ENCODE peak calls at places on chromosomes 2 and 18, in four cellular contexts. C is IMR-90, E is spleen, Z is body of pancreas. Q is an unnamed sample.
A peak's percentile ranks its signal among the peaks of the same experiment; 100 is the strongest.

GRCh38 chr2:232435375-232435648 is 20.6 kb upstream of the ALPI start:
- DNase-seq in C (no peak), E (no peak), Z (no peak), Q (no peak)

GRCh38 chr2:172513935-172514586 is 41.8 kb upstream of the PDK1 start:
- DNase-seq in C (no peak), Z (no peak), E (peak; percentile 72), Q (no peak)

GRCh38 chr18:3093624-3094354 is 80.8 kb upstream of the LPIN2 start:
- DNase-seq in C (no peak), Z (peak; percentile 63), E (no peak), Q (no peak)

GRCh38 chr2:42091671-42092070 is 43.9 kb downstream of the PKDCC start:
- DNase-seq in C (no peak), Z (no peak), E (no peak), Q (no peak)

GRCh38 chr2:111897630-111897923 is 830 bp upstream of the MERTK start:
- DNase-seq in E (no peak), C (no peak), Z (no peak), Q (no peak)

GRCh38 chr2:191945623-191946022 is 98.7 kb upstream of the CAVIN2 start:
- DNase-seq in E (no peak), Z (no peak), C (no peak), Q (no peak)

GRCh38 chr2:136131484-136131960 is 13.6 kb upstream of the CXCR4 start:
- DNase-seq in C (no peak), E (no peak), Z (peak; percentile 27), Q (no peak)

GRCh38 chr2:30664761-30665358 is 142.4 kb downstream of the CAPN13 start:
- DNase-seq in C (peak; percentile 97), Z (no peak), E (no peak), Q (peak; percentile 45)

GRCh38 chr2:32135409-32135808 is 30.3 kb upstream of the SLC30A6 start:
- DNase-seq in E (no peak), Z (peak; percentile 57), C (peak; percentile 80), Q (peak; percentile 36)

GRCh38 chr2:180979086-180979934 is 1.1 kb upstream of the UBE2E3 start:
- DNase-seq in C (peak; percentile 76), Z (peak; percentile 11), E (no peak), Q (peak; percentile 47)

GRCh38 chr2:180979935-180980184 is 545 bp upstream of the UBE2E3 start:
- DNase-seq in Z (no peak), C (peak; percentile 6), E (no peak), Q (no peak)

GRCh38 chr2:180980943-180981898 is 816 bp downstream of the UBE2E3 start:
- DNase-seq in E (peak; percentile 86), Z (peak; percentile 15), C (peak; percentile 44), Q (peak; percentile 83)

GRCh38 chr2:180983468-180984388 is 3.3 kb downstream of the UBE2E3 start:
- DNase-seq in Z (peak; percentile 63), C (peak; percentile 69), E (no peak), Q (peak; percentile 66)

GRCh38 chr2:180980185-180980942 is at the start of gene UBE2E3:
- DNase-seq in Z (peak; percentile 87), C (peak; percentile 72), E (peak; percentile 95), Q (peak; percentile 95)
- TF ChIP-seq POLR2A in Z (peak; percentile 20), C (peak; percentile 44), E (no peak), Q (peak; percentile 81)

GRCh38 chr2:206160807-206161179 is 1.1 kb downstream of the EEF1B2 start:
- DNase-seq in C (no peak), E (no peak), Z (no peak), Q (no peak)
- TF ChIP-seq POLR2A in C (no peak), E (no peak), Z (no peak), Q (no peak)

GRCh38 chr2:96143848-96144480 is 1.3 kb downstream of the DUSP2 start:
- DNase-seq in E (peak; percentile 84), Z (peak; percentile 11), C (no peak), Q (peak; percentile 34)
- TF ChIP-seq POLR2A in E (no peak), Z (no peak), C (no peak), Q (no peak)

GRCh38 chr18:13229021-13229671 is 10.6 kb downstream of the LDLRAD4 start:
- DNase-seq in C (no peak), E (no peak), Z (no peak), Q (no peak)
- TF ChIP-seq POLR2A in C (no peak), E (no peak), Z (no peak), Q (no peak)

DNA sequence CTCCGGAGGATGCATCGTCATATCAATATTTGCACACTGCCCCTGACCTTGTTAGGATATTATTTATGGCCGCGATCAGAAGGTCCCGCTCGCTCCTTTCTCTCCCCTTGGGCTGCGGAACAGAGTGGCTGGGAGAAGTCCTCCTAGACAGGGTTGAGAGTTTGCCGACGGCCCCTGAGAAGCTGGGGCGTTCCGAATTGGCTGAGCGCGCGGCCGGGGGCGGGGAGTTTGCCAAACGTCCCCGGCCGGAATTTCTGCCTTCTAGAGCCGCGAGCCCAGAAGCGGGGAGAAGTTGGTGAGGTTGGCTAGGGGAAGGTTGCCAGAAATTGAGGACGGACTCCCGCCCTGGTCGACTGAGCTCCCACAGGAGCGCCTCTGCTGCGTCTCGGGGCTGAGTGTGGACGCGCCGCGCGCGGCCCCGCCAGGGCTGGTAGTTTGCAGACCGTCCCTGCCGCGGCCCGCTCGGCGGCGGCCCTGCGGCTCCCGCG is 134.2 kb upstream of the MGAT5 start:
- DNase-seq in E (peak; percentile 97), Z (peak; percentile 94), C (peak; percentile 92), Q (peak; percentile 86)
- TF ChIP-seq POLR2A in E (peak; percentile 90), Z (peak; percentile 84), C (peak; percentile 44), Q (no peak)

GRCh38 chr2:237057893-237058300 is 27.8 kb upstream of the COPS8 start:
- DNase-seq in Z (no peak), C (no peak), E (no peak), Q (no peak)
- TF ChIP-seq POLR2A in Z (no peak), C (no peak), E (no peak), Q (no peak)

Q was measured in erythroblast.